ENCODE peak calls at places on chromosomes 16 and 17, in seven cellular contexts. O, Z, X, S, W, V and C are unnamed samples.

GRCh38 chr16:1256874-1257322 is 1.0 kb downstream of the TPSD1 start:
- DNase-seq in O (no peak), Z (no peak), X (no peak), S (no peak), W (no peak), V (no peak), C (no peak)

GRCh38 chr17:63446981-63447687 is 1.0 kb upstream of the CYB561 start:
- DNase-seq in O (no peak), Z (no peak), X (peak; percentile 13), S (peak; percentile 22), W (peak; percentile 82), V (peak; percentile 24), C (no peak)

GRCh38 chr16:58418601-58419000 is 26.3 kb downstream of the GINS3 start:
- DNase-seq in O (peak; percentile 13), Z (no peak), X (no peak), S (no peak), W (no peak), V (no peak), C (no peak)

GRCh38 chr17:14427914-14428639 is 127.2 kb downstream of the HS3ST3B1 start:
- DNase-seq in O (no peak), Z (no peak), X (peak; percentile 62), S (no peak), W (no peak), V (peak; percentile 19), C (peak; percentile 12)

GRCh38 chr16:69726313-69727060 is at the start of gene NQO1:
- DNase-seq in O (peak; percentile 96), Z (peak; percentile 81), X (peak; percentile 69), S (peak; percentile 80), W (peak; percentile 95), V (peak; percentile 85), C (peak; percentile 89)

GRCh38 chr17:36949461-36949927 is 740 bp downstream of the AATF start:
- DNase-seq in O (peak; percentile 62), Z (no peak), X (no peak), S (no peak), W (peak; percentile 28), V (no peak), C (no peak)

GRCh38 chr16:29662000-29662728 is 883 bp upstream of the SPN start:
- DNase-seq in O (no peak), Z (no peak), X (no peak), S (no peak), W (no peak), V (no peak), C (no peak)

GRCh38 chr17:41463746-41464145 is 3.4 kb downstream of the KRT32 start:
- DNase-seq in O (no peak), Z (no peak), X (no peak), S (no peak), W (no peak), V (no peak), C (no peak)

GRCh38 chr17:39804839-39805238 is 59.3 kb downstream of the IKZF3 start:
- DNase-seq in O (no peak), Z (no peak), X (no peak), S (no peak), W (no peak), V (no peak), C (no peak)

GRCh38 chr17:57916925-57917858 is 38.0 kb downstream of the CUEDC1 start:
- DNase-seq in O (no peak), Z (no peak), X (no peak), S (no peak), W (no peak), V (no peak), C (no peak)

GRCh38 chr16:56684256-56684925 is 2.1 kb downstream of the MT1X start:
- DNase-seq in O (no peak), Z (no peak), X (no peak), S (no peak), W (no peak), V (no peak), C (no peak)

GRCh38 chr17:57255776-57256681 is at the start of gene MSI2:
- DNase-seq in O (peak; percentile 79), Z (peak; percentile 78), X (peak; percentile 76), S (peak; percentile 89), W (peak; percentile 93), V (peak; percentile 87), C (peak; percentile 65)

GRCh38 chr16:49681449-49681848 is 174.5 kb downstream of the ZNF423 start:
- DNase-seq in O (no peak), Z (no peak), X (no peak), S (no peak), W (no peak), V (no peak), C (no peak)

GRCh38 chr16:88941933-88942909 is 34.8 kb downstream of the CBFA2T3 start:
- DNase-seq in O (no peak), Z (no peak), X (no peak), S (no peak), W (peak; percentile 99), V (peak; percentile 34), C (peak; percentile 97)

GRCh38 chr16:48367443-48368049 is 17.7 kb downstream of the SIAH1 start:
- DNase-seq in O (peak; percentile 12), Z (no peak), X (no peak), S (no peak), W (no peak), V (no peak), C (no peak)

GRCh38 chr16:88856122-88856827 is 472 bp downstream of the GALNS start:
- DNase-seq in O (no peak), Z (no peak), X (no peak), S (no peak), W (peak; percentile 92), V (no peak), C (no peak)

GRCh38 chr16:82456683-82457082 is 170.1 kb upstream of the CDH13 start:
- DNase-seq in O (peak; percentile 49), Z (peak; percentile 2), X (no peak), S (no peak), W (peak; percentile 75), V (peak; percentile 7), C (peak; percentile 52)

GRCh38 chr17:82892869-82893565 is 53.2 kb upstream of the ZNF750 start:
- DNase-seq in O (no peak), Z (no peak), X (peak; percentile 64), S (peak; percentile 36), W (no peak), V (peak; percentile 39), C (no peak)

GRCh38 chr17:82980632-82981031 is 98.8 kb upstream of the METRNL start:
- DNase-seq in O (no peak), Z (no peak), X (no peak), S (no peak), W (peak; percentile 44), V (no peak), C (no peak)

GRCh38 chr17:82107341-82107860 is 9.4 kb upstream of the FASN start:
- DNase-seq in O (no peak), Z (no peak), X (no peak), S (no peak), W (peak; percentile 76), V (no peak), C (no peak)

GRCh38 chr16:84308120-84308519 is 13.4 kb downstream of the WFDC1 start:
- DNase-seq in O (no peak), Z (no peak), X (no peak), S (no peak), W (peak; percentile 90), V (no peak), C (peak; percentile 32)

GRCh38 chr16:88936008-88936912 is 40.7 kb downstream of the CBFA2T3 start:
- DNase-seq in O (no peak), Z (no peak), X (no peak), S (no peak), W (peak; percentile 84), V (no peak), C (peak; percentile 67)

GRCh38 chr16:88653606-88654362 is 2.9 kb upstream of the CYBA start:
- DNase-seq in O (no peak), Z (no peak), X (no peak), S (no peak), W (no peak), V (no peak), C (no peak)

GRCh38 chr17:1755993-1756306 is 5.9 kb upstream of the SERPINF1 start:
- DNase-seq in O (no peak), Z (no peak), X (no peak), S (no peak), W (peak; percentile 65), V (no peak), C (no peak)

GRCh38 chr16:84218176-84218776 is 21.5 kb downstream of the KCNG4 start:
- DNase-seq in O (no peak), Z (no peak), X (no peak), S (no peak), W (no peak), V (no peak), C (no peak)

GRCh38 chr17:19686400-19687090 is 29.8 kb downstream of the SLC47A2 start:
- DNase-seq in O (no peak), Z (no peak), X (no peak), S (no peak), W (no peak), V (no peak), C (no peak)

GRCh38 chr17:17768415-17769088 is 68.2 kb downstream of the SREBF1 start:
- DNase-seq in O (no peak), Z (no peak), X (no peak), S (no peak), W (no peak), V (no peak), C (no peak)

GRCh38 chr16:82814059-82814458 is 187.3 kb downstream of the CDH13 start:
- DNase-seq in O (no peak), Z (no peak), X (no peak), S (no peak), W (no peak), V (no peak), C (no peak)

GRCh38 chr17:4142107-4142900 is 526 bp downstream of the ZZEF1 start:
- DNase-seq in O (no peak), Z (no peak), X (no peak), S (peak; percentile 61), W (peak; percentile 79), V (no peak), C (no peak)

GRCh38 chr17:8893621-8894020 is 26.1 kb upstream of the PIK3R6 start:
- DNase-seq in O (no peak), Z (no peak), X (no peak), S (no peak), W (no peak), V (no peak), C (no peak)